ENCODE peak calls at places on chromosome 10, in seven cellular contexts. W is naive B cell, T is nucleus accumbens, J is AG04450, B is psoas muscle, S is Daoy, G is left ventricle myocardium superior. N is an unnamed sample.

GRCh38 chr10:42979730-42980467 is 97.0 kb upstream of the RET start:
- DNase-seq in T (no peak), W (no peak), G (no peak), S (no peak), J (no peak), B (peak; percentile 24), N (no peak)

GRCh38 chr10:23693895-23694294 is 255.0 kb downstream of the OTUD1 start:
- DNase-seq in J (no peak), S (no peak), W (no peak), B (no peak), T (no peak), G (no peak), N (no peak)

GRCh38 chr10:95532536-95532935 is 28.6 kb downstream of the SORBS1 start:
- DNase-seq in B (no peak), J (no peak), T (no peak), G (no peak), S (no peak), W (no peak), N (no peak)

GRCh38 chr10:12483996-12484944 is 134.9 kb downstream of the CAMK1D start:
- DNase-seq in G (no peak), J (no peak), T (no peak), S (no peak), B (no peak), W (no peak), N (no peak)

GRCh38 chr10:70538731-70539338 is 60.3 kb downstream of the PALD1 start:
- DNase-seq in T (no peak), B (no peak), S (no peak), J (no peak), W (no peak), G (no peak), N (no peak)

GRCh38 chr10:99532687-99533495 is at the start of gene NKX2-3:
- DNase-seq in W (no peak), T (no peak), S (peak; percentile 75), B (peak; percentile 76), J (no peak), G (peak; percentile 75), N (no peak)

GRCh38 chr10:124668517-124669051 is 75.6 kb downstream of the FAM53B start:
- DNase-seq in J (no peak), G (peak; percentile 66), W (no peak), T (no peak), B (no peak), S (no peak), N (no peak)

GRCh38 chr10:118698421-118698820 is 56.3 kb downstream of the CACUL1 start:
- DNase-seq in J (no peak), G (no peak), W (no peak), S (peak; percentile 90), B (no peak), T (peak; percentile 25), N (no peak)

GRCh38 chr10:105398202-105398601 is 757.1 kb downstream of the SORCS3 start:
- DNase-seq in T (no peak), W (no peak), S (no peak), J (no peak), B (no peak), G (peak; percentile 36), N (no peak)

GRCh38 chr10:3391657-3392056 is 219.1 kb upstream of the PITRM1 start:
- DNase-seq in S (no peak), G (no peak), J (peak; percentile 27), B (no peak), W (no peak), T (no peak), N (no peak)

GRCh38 chr10:18271481-18271880 is 131.3 kb downstream of the CACNB2 start:
- DNase-seq in B (no peak), G (no peak), J (no peak), T (no peak), S (no peak), W (no peak), N (no peak)

GRCh38 chr10:132186488-132187413 is at the start of gene DPYSL4:
- DNase-seq in T (peak; percentile 42), B (no peak), G (peak; percentile 54), W (no peak), J (no peak), S (peak; percentile 40), N (no peak)

GRCh38 chr10:123007558-123008378 is 827 bp downstream of the IKZF5 start:
- DNase-seq in T (peak; percentile 27), J (peak; percentile 8), S (peak; percentile 46), W (no peak), G (no peak), B (no peak), N (peak; percentile 4)

N was measured in amniotic stem cell.